ENCODE peak calls at places on chromosomes 11 and 22, in four cellular contexts. X is A549, B is H1, T is HepG2. N is an unnamed sample.

GRCh38 chr22:37368058-37368457 is 59.2 kb downstream of the ELFN2 start:
- DNase-seq in X (no peak), T (no peak), B (no peak), N (no peak)

GRCh38 chr11:77630311-77630710 is 7.3 kb downstream of the CLNS1A start:
- DNase-seq in T (no peak), B (no peak), X (no peak), N (no peak)

GRCh38 chr11:65654375-65655349 is 8.1 kb downstream of the RELA start:
- DNase-seq in T (no peak), X (no peak), B (no peak), N (no peak)

GRCh38 chr11:76179147-76179546 is 27.2 kb downstream of the WNT11 start:
- DNase-seq in X (no peak), B (no peak), T (no peak), N (no peak)

GRCh38 chr22:39519681-39520053 is 695 bp upstream of the ATF4 start:
- DNase-seq in B (no peak), X (peak; percentile 49), T (peak; percentile 58), N (no peak)

GRCh38 chr22:32204211-32204855 is 540 bp downstream of the RFPL2 start:
- DNase-seq in T (peak; percentile 9), X (peak; percentile 32), B (no peak), N (no peak)

GRCh38 chr11:131186629-131187075 is 183.8 kb upstream of the NTM start:
- DNase-seq in B (no peak), X (no peak), T (no peak), N (no peak)

GRCh38 chr11:120514541-120515121 is 3.1 kb downstream of the GRIK4 start:
- DNase-seq in X (no peak), B (no peak), T (no peak), N (no peak)

GRCh38 chr11:12266943-12267342 is 110.4 kb upstream of the PARVA start:
- DNase-seq in X (no peak), B (no peak), T (no peak), N (no peak)

GRCh38 chr11:6353367-6353987 is 33.2 kb upstream of the CAVIN3 start:
- DNase-seq in T (peak; percentile 94), X (peak; percentile 46), B (peak; percentile 90), N (peak; percentile 61)

GRCh38 chr11:120169981-120170698 is 32.2 kb upstream of the TRIM29 start:
- DNase-seq in X (no peak), T (no peak), B (no peak), N (no peak)

GRCh38 chr11:11860103-11860979 is 18.6 kb downstream of the USP47 start:
- DNase-seq in X (no peak), B (no peak), T (no peak), N (no peak)

GRCh38 chr22:23137905-23138520 is 3.8 kb downstream of the RSPH14 start:
- DNase-seq in B (no peak), X (no peak), T (no peak), N (no peak)

GRCh38 chr11:94201004-94201465 is 72.4 kb downstream of the PANX1 start:
- DNase-seq in T (peak; percentile 94), B (no peak), X (peak; percentile 30), N (no peak)

GRCh38 chr11:102007567-102008437 is 39.4 kb upstream of the CFAP300 start:
- DNase-seq in X (peak; percentile 25), T (peak; percentile 88), B (no peak), N (peak; percentile 12)

GRCh38 chr22:26889794-26890193 is 232.4 kb downstream of the MIAT start:
- DNase-seq in X (no peak), T (no peak), B (no peak), N (no peak)

GRCh38 chr22:26888887-26889286 is 231.5 kb downstream of the MIAT start:
- DNase-seq in X (no peak), T (no peak), B (no peak), N (no peak)

GRCh38 chr22:26887916-26888315 is 230.5 kb downstream of the MIAT start:
- DNase-seq in B (no peak), T (no peak), X (no peak), N (no peak)

GRCh38 chr22:26885441-26886261 is 228.3 kb downstream of the MIAT start:
- DNase-seq in X (no peak), T (no peak), B (no peak), N (no peak)

GRCh38 chr22:26887456-26887855 is 230.1 kb downstream of the MIAT start:
- DNase-seq in T (no peak), X (no peak), B (no peak), N (no peak)
- TF ChIP-seq PHF8 in T (no peak), X (no peak), B (no peak), N (no peak)

DNA sequence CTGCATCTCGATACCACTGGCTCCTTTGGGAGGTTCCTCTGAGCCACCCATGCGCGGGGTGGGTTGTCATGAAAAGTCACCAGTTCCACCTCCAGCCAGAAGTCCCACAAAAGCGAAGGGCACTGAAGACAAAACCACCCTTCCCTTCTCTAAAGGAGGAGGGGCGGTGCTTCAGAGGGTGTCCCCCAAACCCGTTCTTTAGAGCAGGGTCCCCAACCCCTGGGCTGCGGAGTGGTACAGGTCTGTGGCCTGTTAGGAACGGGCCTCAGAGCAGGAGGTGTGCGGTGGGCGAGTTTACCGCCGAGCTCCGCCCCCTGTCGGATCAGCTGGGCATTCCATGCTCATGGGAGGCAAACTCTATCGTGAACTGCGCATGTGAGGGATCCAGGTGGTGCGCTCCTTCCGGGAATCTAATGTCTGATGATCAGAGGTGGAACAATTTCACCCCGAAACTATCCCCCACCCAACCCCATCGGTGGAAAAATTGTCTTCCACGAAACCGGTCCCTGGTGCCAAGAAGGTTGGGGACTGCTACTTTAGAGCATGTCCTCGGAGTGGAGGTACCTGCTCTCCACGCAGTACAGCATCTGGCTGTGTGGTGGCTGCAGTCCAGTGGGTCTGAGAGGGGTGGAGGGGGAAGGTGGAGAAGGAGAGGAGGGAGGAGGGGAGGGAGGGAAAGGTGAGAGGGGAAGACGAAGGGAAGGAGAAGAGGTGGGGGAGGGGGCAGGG is 72.9 kb upstream of the SEPTIN5 start:
- DNase-seq in T (no peak), X (peak; percentile 36), B (peak; percentile 41), N (peak; percentile 92)
- TF ChIP-seq PHF8 in T (no peak), X (no peak), B (no peak), N (no peak)

DNA sequence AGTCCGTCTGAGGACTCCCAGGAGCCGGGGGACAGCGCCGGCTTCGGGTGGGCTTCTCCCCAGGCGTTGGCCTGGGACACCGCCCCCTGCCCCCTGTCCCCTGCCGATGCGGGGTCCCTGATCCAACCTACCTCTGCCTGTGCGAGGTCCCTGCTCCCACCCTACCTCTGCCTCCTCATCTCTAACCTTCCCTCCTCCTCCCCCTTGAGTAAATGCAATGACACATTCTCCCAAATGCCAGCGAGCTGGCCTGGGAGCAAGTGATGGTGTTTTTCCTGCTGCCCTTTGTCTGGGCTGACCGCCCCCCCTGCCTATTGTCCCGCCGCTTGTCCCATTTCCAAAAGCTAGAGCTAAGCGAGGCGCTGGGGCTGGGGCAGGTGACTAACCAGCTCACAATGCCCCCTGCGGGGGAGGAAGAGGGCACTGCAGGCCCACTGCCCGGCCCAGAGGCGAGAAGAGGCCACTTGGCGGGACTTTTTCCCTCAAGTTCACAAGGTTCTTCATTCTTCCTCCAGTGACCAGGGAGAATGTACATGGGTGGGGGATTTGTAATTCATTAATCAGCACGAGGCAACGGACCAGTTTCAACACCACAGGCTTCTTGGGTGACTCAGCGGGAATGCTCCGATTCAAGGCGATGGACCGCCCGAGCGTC is 645 bp upstream of the CLCF1 start:
- DNase-seq in T (peak; percentile 82), B (peak; percentile 79), X (peak; percentile 96), N (peak; percentile 68)
- TF ChIP-seq PHF8 in T (no peak), B (no peak), X (no peak), N (peak; percentile 13)

GRCh38 chr11:1100417-1101245 is 26.0 kb downstream of the MUC2 start:
- DNase-seq in X (no peak), B (no peak), T (no peak), N (no peak)
- TF ChIP-seq PHF8 in X (no peak), B (no peak), T (no peak), N (no peak)

GRCh38 chr11:128575956-128576340 is 11.4 kb downstream of the ETS1 start:
- DNase-seq in B (no peak), T (no peak), X (no peak), N (no peak)

GRCh38 chr11:128575174-128575955 is 12.0 kb downstream of the ETS1 start:
- DNase-seq in T (no peak), B (no peak), X (no peak), N (no peak)

GRCh38 chr11:128572965-128573364 is 14.4 kb downstream of the ETS1 start:
- DNase-seq in X (no peak), T (no peak), B (no peak), N (no peak)

GRCh38 chr11:128573674-128574073 is 13.7 kb downstream of the ETS1 start:
- DNase-seq in T (no peak), X (no peak), B (no peak), N (no peak)

GRCh38 chr11:128574576-128575011 is 12.8 kb downstream of the ETS1 start:
- DNase-seq in B (no peak), T (no peak), X (no peak), N (no peak)
- TF ChIP-seq PHF8 in B (no peak), T (no peak), X (no peak), N (no peak)

N was measured in K562.